ENCODE peak calls at places on chromosomes 1 and 21, in five cellular contexts. J, W, R, N and O are unnamed samples.

GRCh38 chr1:168202941-168203654 is 22.7 kb upstream of the SFT2D2 start:
- DNase-seq in W (no peak), N (no peak), R (no peak), J (no peak), O (no peak)

GRCh38 chr21:35904995-35905972 is 155.0 kb downstream of the SETD4 start:
- DNase-seq in R (peak; percentile 57), N (no peak), J (no peak), W (no peak), O (peak; percentile 23)

GRCh38 chr1:234589064-234589765 is 20.8 kb downstream of the IRF2BP2 start:
- DNase-seq in N (no peak), W (no peak), J (no peak), R (peak; percentile 57), O (no peak)

GRCh38 chr1:245156736-245157505 is 2.1 kb downstream of the KIF26B start:
- DNase-seq in R (no peak), N (no peak), W (no peak), J (no peak), O (no peak)

GRCh38 chr21:15132781-15133180 is 68.0 kb upstream of the NRIP1 start:
- DNase-seq in J (no peak), R (no peak), N (no peak), W (no peak), O (no peak)

GRCh38 chr1:5667513-5668325 is 324.5 kb downstream of the NPHP4 start:
- DNase-seq in J (no peak), W (no peak), N (peak; percentile 22), R (no peak), O (no peak)

GRCh38 chr21:33078907-33079582 is 9.1 kb downstream of the OLIG1 start:
- DNase-seq in W (no peak), R (no peak), J (no peak), N (peak; percentile 8), O (no peak)

GRCh38 chr1:162157469-162157868 is 88.0 kb downstream of the NOS1AP start:
- DNase-seq in R (no peak), W (no peak), N (no peak), J (no peak), O (no peak)

GRCh38 chr1:245704765-245705164 is 550.0 kb downstream of the KIF26B start:
- DNase-seq in R (no peak), J (no peak), N (no peak), W (no peak), O (no peak)

GRCh38 chr1:25100151-25100841 is 132.0 kb downstream of the SYF2 start:
- DNase-seq in R (no peak), N (peak; percentile 57), W (no peak), J (no peak), O (no peak)

GRCh38 chr1:57404914-57405313 is 18.9 kb downstream of the DAB1 start:
- DNase-seq in R (no peak), J (no peak), N (no peak), W (no peak), O (no peak)

GRCh38 chr21:45141507-45141906 is 67.1 kb downstream of the ADARB1 start:
- DNase-seq in W (no peak), R (no peak), N (no peak), J (no peak), O (no peak)

GRCh38 chr1:45490121-45490622 is 791 bp downstream of the TESK2 start:
- DNase-seq in R (no peak), N (no peak), W (no peak), J (no peak), O (no peak)

GRCh38 chr1:219265026-219265515 is 91.4 kb downstream of the LYPLAL1 start:
- DNase-seq in N (no peak), R (no peak), J (no peak), W (no peak), O (no peak)

GRCh38 chr1:67752306-67752705 is 67.3 kb downstream of the GADD45A start:
- DNase-seq in J (no peak), N (no peak), W (no peak), R (no peak), O (no peak)

GRCh38 chr21:43933146-43933673 is 68.2 kb downstream of the AGPAT3 start:
- DNase-seq in R (peak; percentile 11), N (no peak), W (no peak), J (no peak), O (no peak)

GRCh38 chr1:242824435-242824834 is 299.9 kb upstream of the PLD5 start:
- DNase-seq in W (no peak), J (no peak), R (no peak), N (no peak), O (no peak)

GRCh38 chr1:22461678-22462527 is 10.3 kb downstream of the ZBTB40 start:
- DNase-seq in W (no peak), R (no peak), J (no peak), N (no peak), O (no peak)

GRCh38 chr1:32992489-32993214 is 28.0 kb upstream of the RNF19B start:
- DNase-seq in J (peak; percentile 70), R (peak; percentile 85), N (no peak), W (peak; percentile 70), O (no peak)

GRCh38 chr1:62384276-62385005 is 52.4 kb upstream of the USP1 start:
- DNase-seq in W (no peak), J (no peak), N (no peak), R (no peak), O (no peak)

GRCh38 chr1:170200665-170201397 is 55.1 kb downstream of the NTMT2 start:
- DNase-seq in W (no peak), J (no peak), N (no peak), R (no peak), O (no peak)

GRCh38 chr1:43559714-43560113 is 29.0 kb downstream of the PTPRF start:
- DNase-seq in R (no peak), W (no peak), N (no peak), J (no peak), O (no peak)

GRCh38 chr1:85313888-85314696 is 37.7 kb upstream of the BCL10 start:
- DNase-seq in J (no peak), R (peak; percentile 55), N (no peak), W (no peak), O (no peak)

GRCh38 chr1:245001252-245001651 is 136.9 kb upstream of the HNRNPU start:
- DNase-seq in N (no peak), R (no peak), W (no peak), J (no peak), O (no peak)

GRCh38 chr1:240149488-240150094 is 57.9 kb downstream of the FMN2 start:
- DNase-seq in R (no peak), N (no peak), J (no peak), W (peak; percentile 11), O (no peak)

GRCh38 chr1:169809370-169810095 is 14.8 kb upstream of the METTL18 start:
- DNase-seq in W (peak; percentile 52), J (no peak), R (no peak), N (peak; percentile 10), O (no peak)

GRCh38 chr21:42337830-42338729 is 12.7 kb downstream of the TFF2 start:
- DNase-seq in R (peak; percentile 71), W (peak; percentile 69), J (peak; percentile 42), N (peak; percentile 64), O (peak; percentile 89)

GRCh38 chr1:158117854-158118691 is 62.6 kb upstream of the CD1D start:
- DNase-seq in R (peak; percentile 62), W (peak; percentile 77), J (peak; percentile 27), N (peak; percentile 16), O (peak; percentile 46)

GRCh38 chr1:166703141-166703540 is 136.1 kb upstream of the POGK start:
- DNase-seq in R (no peak), W (no peak), J (no peak), N (no peak), O (no peak)

GRCh38 chr1:35571263-35571662 is 1.9 kb upstream of the TFAP2E start:
- DNase-seq in J (no peak), N (no peak), R (no peak), W (no peak), O (no peak)

GRCh38 chr21:28333455-28334108 is 659.1 kb downstream of the LTN1 start:
- DNase-seq in J (no peak), W (no peak), R (no peak), N (no peak), O (no peak)

GRCh38 chr1:29624747-29625420 is 388.6 kb downstream of the PTPRU start:
- DNase-seq in J (no peak), R (no peak), W (no peak), N (no peak), O (no peak)

GRCh38 chr1:223189903-223190724 is 47.1 kb upstream of the TLR5 start:
- DNase-seq in R (no peak), J (no peak), W (no peak), N (peak; percentile 30), O (peak; percentile 18)

GRCh38 chr1:99441234-99442095 is 177.2 kb downstream of the PLPPR4 start:
- DNase-seq in J (no peak), N (no peak), R (no peak), W (no peak), O (no peak)
- H3K27ac ChIP-seq in J (no peak overlapping the region), N (no peak overlapping the region), R (no peak overlapping the region), W (no peak overlapping the region), O (no peak overlapping the region)

GRCh38 chr1:13731897-13732296 is 31.9 kb downstream of the PRDM2 start:
- DNase-seq in W (peak; percentile 39), N (no peak), J (no peak), R (no peak), O (no peak)
- H3K4me3 ChIP-seq in W (peak overlapping the region; percentile 64), N (no peak overlapping the region), J (no peak overlapping the region), R (no peak overlapping the region), O (no peak overlapping the region)

GRCh38 chr1:94236630-94237290 is 624 bp downstream of the ARHGAP29 start:
- DNase-seq in W (no peak), R (peak; percentile 79), J (no peak), N (no peak), O (peak; percentile 38)
- H3K27ac ChIP-seq in W (no peak overlapping the region), R (peak overlapping the region; percentile 95), J (peak overlapping the region; percentile 64), N (no peak overlapping the region), O (peak overlapping the region; percentile 96)

GRCh38 chr1:231020139-231020601 is 19.9 kb downstream of the FAM89A start:
- DNase-seq in W (no peak), R (no peak), J (no peak), N (no peak), O (no peak)
- H3K4me3 ChIP-seq in W (no peak overlapping the region), R (no peak overlapping the region), J (no peak overlapping the region), N (no peak overlapping the region), O (no peak overlapping the region)

GRCh38 chr1:204563780-204564179 is 47.6 kb downstream of the MDM4 start:
- DNase-seq in W (no peak), R (no peak), N (no peak), J (no peak), O (no peak)
- H3K27ac ChIP-seq in W (peak overlapping the region; percentile 77), R (no peak overlapping the region), N (no peak overlapping the region), J (no peak overlapping the region), O (no peak overlapping the region)

GRCh38 chr1:161021959-161022332 is 994 bp upstream of the F11R start:
- DNase-seq in N (no peak), J (no peak), R (no peak), W (no peak), O (no peak)
- H3K4me3 ChIP-seq in N (peak overlapping the region; percentile 99), J (no peak overlapping the region), R (no peak overlapping the region), W (peak overlapping the region; percentile 74), O (peak overlapping the region; percentile 60)